ENCODE peak calls at places on chromosome 15, in four cellular contexts. W is heart left ventricle, Q is suprapubic skin, J is IMR-90. L is an unnamed sample.

GRCh38 chr15:90594297-90594696 is 64.6 kb downstream of the CRTC3 start:
- DNase-seq in W (peak; percentile 83), J (no peak), Q (peak; percentile 88), L (peak; percentile 95)

GRCh38 chr15:25424073-25424472 is 14.8 kb downstream of the UBE3A start:
- DNase-seq in J (no peak), Q (no peak), W (no peak), L (no peak)

GRCh38 chr15:64284037-64284436 is 71.9 kb downstream of the CSNK1G1 start:
- DNase-seq in Q (no peak), W (no peak), J (peak; percentile 68), L (no peak)

GRCh38 chr15:101810905-101811304 is 1.1 kb upstream of the OR4F15 start:
- DNase-seq in Q (no peak), J (no peak), W (no peak), L (no peak)

GRCh38 chr15:62472616-62473299 is 307.7 kb upstream of the C2CD4B start:
- DNase-seq in J (no peak), W (peak; percentile 70), Q (no peak), L (no peak)

GRCh38 chr15:84857418-84858004 is 27.0 kb upstream of the SLC28A1 start:
- DNase-seq in Q (no peak), J (no peak), W (no peak), L (no peak)

GRCh38 chr15:74008901-74009300 is 14.4 kb downstream of the PML start:
- DNase-seq in Q (no peak), W (no peak), J (no peak), L (no peak)

GRCh38 chr15:48602358-48603122 is 43.0 kb downstream of the FBN1 start:
- DNase-seq in W (no peak), J (peak; percentile 81), Q (no peak), L (no peak)

GRCh38 chr15:68616397-68616796 is 37.6 kb downstream of the CORO2B start:
- DNase-seq in W (no peak), J (no peak), Q (no peak), L (no peak)

GRCh38 chr15:58442122-58442521 is 10.3 kb downstream of the LIPC start:
- DNase-seq in W (no peak), J (no peak), Q (peak; percentile 8), L (peak; percentile 45)
- TF ChIP-seq POLR2A in W (no peak), J (no peak), Q (no peak), L (no peak)

GRCh38 chr15:66720206-66721010 is 18.4 kb downstream of the SMAD6 start:
- DNase-seq in J (peak; percentile 82), W (peak; percentile 15), Q (no peak), L (no peak)

GRCh38 chr15:66719471-66719870 is 17.4 kb downstream of the SMAD6 start:
- DNase-seq in J (no peak), Q (no peak), W (peak; percentile 13), L (no peak)

GRCh38 chr15:66721954-66722353 is 19.9 kb downstream of the SMAD6 start:
- DNase-seq in Q (no peak), W (no peak), J (no peak), L (no peak)

GRCh38 chr15:66721501-66721937 is 19.5 kb downstream of the SMAD6 start:
- DNase-seq in W (no peak), J (peak; percentile 30), Q (no peak), L (peak; percentile 75)

GRCh38 chr15:66721020-66721419 is 19.0 kb downstream of the SMAD6 start:
- DNase-seq in W (no peak), J (no peak), Q (no peak), L (no peak)
- H3K36me3 ChIP-seq in W (peaks cover 30% of the 10 kb centered on the region), J (peaks cover 55% of the 10 kb centered on the region), Q (no peaks in the 10 kb centered on the region), L (no peaks in the 10 kb centered on the region)

GRCh38 chr15:91885054-91885453 is 31.5 kb downstream of the SLCO3A1 start:
- DNase-seq in W (no peak), Q (no peak), J (no peak), L (no peak)
- H3K27me3 ChIP-seq in W (no peaks in the 10 kb centered on the region), Q (no peaks in the 10 kb centered on the region), J (no peaks in the 10 kb centered on the region), L (no peaks in the 10 kb centered on the region)

GRCh38 chr15:57566840-57567239 is 24.9 kb upstream of the MYZAP start:
- DNase-seq in W (peak; percentile 63), J (no peak), Q (no peak), L (peak; percentile 67)
- TF ChIP-seq POLR2A in W (no peak), J (no peak), Q (no peak), L (no peak)

DNA sequence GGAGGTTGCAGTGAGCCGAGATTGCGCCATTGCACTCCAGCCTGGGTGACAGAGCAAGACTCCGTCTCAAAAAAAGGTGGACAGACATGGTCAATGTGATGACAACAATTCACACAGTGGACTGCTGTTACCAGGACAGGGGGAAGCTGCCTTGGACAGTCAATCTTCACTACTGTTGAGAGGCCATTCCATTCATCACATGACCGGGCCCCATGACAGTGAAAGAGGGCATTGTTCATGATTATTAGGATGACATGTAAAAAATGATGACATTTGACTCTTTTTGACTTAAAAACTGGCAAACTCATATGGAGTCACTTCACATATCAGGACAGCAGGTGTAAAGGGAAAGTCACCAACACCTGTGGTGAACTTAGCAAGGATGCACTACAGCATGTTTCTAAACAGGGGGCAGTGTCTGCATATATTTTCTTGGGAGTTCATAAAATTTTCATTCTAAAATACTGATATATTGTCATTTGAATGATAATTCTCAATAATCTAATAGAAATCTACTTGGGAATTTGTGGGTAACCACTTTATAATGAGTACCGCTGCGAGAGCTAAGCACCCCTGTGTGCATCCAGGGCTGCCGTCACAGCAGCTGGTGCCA is 34.2 kb upstream of the LDHAL6B start:
- DNase-seq in W (no peak), J (no peak), Q (peak; percentile 13), L (no peak)
- H3K36me3 ChIP-seq in W (peaks cover 39% of the 10 kb centered on the region), J (peaks cover 11% of the 10 kb centered on the region), Q (peaks cover 1% of the 10 kb centered on the region), L (no peaks in the 10 kb centered on the region)

GRCh38 chr15:96535148-96535547 is 204.6 kb downstream of the NR2F2 start:
- DNase-seq in W (no peak), J (no peak), Q (no peak), L (no peak)
- H3K27me3 ChIP-seq in W (no peaks in the 10 kb centered on the region), J (no peaks in the 10 kb centered on the region), Q (no peaks in the 10 kb centered on the region), L (no peaks in the 10 kb centered on the region)

GRCh38 chr15:61404567-61404966 is 175.5 kb upstream of the RORA start:
- DNase-seq in W (no peak), Q (no peak), J (no peak), L (no peak)
- TF ChIP-seq POLR2A in W (no peak), Q (no peak), J (no peak), L (no peak)